ENCODE peak calls at places on chromosome 9, in five cellular contexts. I is nucleus accumbens; D is T-helper 1 cell; G is GM20000; M is activated CD4-positive, alpha-beta T cell treated with anti-CD3 and anti-CD28 coated beads, Interleukin-2, amount 50 U/mL, for 48 hours. R is an unnamed sample.

GRCh38 chr9:33708441-33708840 is 86.9 kb upstream of the PRSS3 start:
- DNase-seq in I (no peak), G (no peak), D (no peak), M (no peak), R (no peak)

GRCh38 chr9:91422832-91423711 is 560 bp downstream of the NFIL3 start:
- DNase-seq in I (peak), G (peak), D (peak), M (peak), R (peak)

GRCh38 chr9:109780453-109781033 is 545 bp downstream of the PALM2AKAP2 start:
- DNase-seq in M (no peak), I (no peak), D (no peak), G (no peak), R (no peak)

GRCh38 chr9:134987906-134988700 is 70.4 kb upstream of the FCN1 start:
- DNase-seq in G (no peak), D (no peak), I (no peak), M (no peak), R (no peak)

GRCh38 chr9:80061940-80062339 is 490.2 kb downstream of the TLE4 start:
- DNase-seq in D (no peak), I (no peak), G (no peak), M (no peak), R (no peak)

GRCh38 chr9:73866451-73866850 is 630.7 kb upstream of the RORB start:
- DNase-seq in M (no peak), D (no peak), G (no peak), I (no peak), R (no peak)

GRCh38 chr9:133957328-133957727 is 34.8 kb downstream of the VAV2 start:
- DNase-seq in I (no peak), D (no peak), G (no peak), M (no peak), R (no peak)

GRCh38 chr9:88418715-88419540 is 30.7 kb downstream of the SPIN1 start:
- DNase-seq in I (peak), M (peak), D (no peak), G (no peak), R (no peak)

GRCh38 chr9:26904671-26905070 is 12.1 kb upstream of the CAAP1 start:
- DNase-seq in I (no peak), G (no peak), D (no peak), M (no peak), R (no peak)

GRCh38 chr9:84945878-84946538 is 276.5 kb downstream of the NTRK2 start:
- DNase-seq in G (no peak), D (no peak), I (no peak), M (no peak), R (no peak)

GRCh38 chr9:95143591-95144561 is 173.6 kb downstream of the FANCC start:
- DNase-seq in D (no peak), I (no peak), G (no peak), M (no peak), R (no peak)

GRCh38 chr9:111096051-111096450 is 57.8 kb upstream of the LPAR1 start:
- DNase-seq in G (no peak), M (no peak), I (no peak), D (no peak), R (no peak)

GRCh38 chr9:108761530-108762347 is 94.0 kb downstream of the ACTL7B start:
- DNase-seq in I (peak), D (no peak), M (peak), G (peak), R (peak)

GRCh38 chr9:127779136-127779981 is 893 bp upstream of the SH2D3C start:
- DNase-seq in D (no peak), M (peak), G (peak), I (no peak), R (no peak)